ENCODE peak calls at places on chromosomes 2 and 18, in nine cellular contexts. P is NCI-H524, Z is type B pancreatic cell, M is iris pigment epithelial cell, B is amygdala, I is T-helper 1 cell, Y is left lobe of liver, W is WTC11, H is heart left ventricle. K is an unnamed sample.
A peak's percentile ranks its signal among the peaks of the same experiment; 100 is the strongest.

GRCh38 chr2:239326831-239327535 is 73.8 kb downstream of the HDAC4 start:
- DNase-seq in I (peak; percentile 58), B (no peak), P (peak; percentile 65), W (no peak), Z (peak; percentile 64), H (no peak), Y (peak; percentile 43), M (peak; percentile 70), K (no peak)

GRCh38 chr2:25032094-25032493 is 9.8 kb upstream of the EFR3B start:
- DNase-seq in Z (no peak), M (peak; percentile 27), W (no peak), I (no peak), B (no peak), H (no peak), Y (no peak), P (no peak), K (no peak)

GRCh38 chr2:16908671-16909070 is 243.0 kb upstream of the CYRIA start:
- DNase-seq in Y (no peak), H (no peak), M (peak; percentile 7), I (no peak), Z (no peak), P (no peak), B (no peak), W (no peak), K (no peak)

GRCh38 chr2:237474931-237475703 is 11.9 kb upstream of the MLPH start:
- DNase-seq in B (peak; percentile 41), I (peak; percentile 68), H (peak; percentile 93), P (peak; percentile 60), M (peak; percentile 82), Y (peak; percentile 83), Z (peak; percentile 96), W (peak; percentile 88), K (peak; percentile 77)

GRCh38 chr2:120694034-120694433 is 41.6 kb upstream of the GLI2 start:
- DNase-seq in W (no peak), Z (no peak), M (no peak), P (no peak), I (no peak), H (no peak), Y (no peak), B (no peak), K (no peak)

GRCh38 chr2:23789012-23789411 is 137.9 kb downstream of the ATAD2B start:
- DNase-seq in Z (no peak), B (no peak), H (no peak), M (no peak), Y (no peak), P (no peak), I (no peak), W (no peak), K (no peak)

GRCh38 chr2:197215988-197216979 is 94.3 kb downstream of the ANKRD44 start:
- DNase-seq in P (no peak), B (no peak), W (no peak), H (no peak), I (no peak), Y (no peak), M (peak; percentile 41), Z (no peak), K (peak; percentile 54)

GRCh38 chr2:241857572-241858121 is 1.0 kb downstream of the PDCD1 start:
- DNase-seq in B (no peak), I (no peak), Z (no peak), H (peak; percentile 48), W (no peak), Y (no peak), M (no peak), P (no peak), K (no peak)

GRCh38 chr2:233081731-233082221 is 21.6 kb downstream of the INPP5D start:
- DNase-seq in Y (peak; percentile 30), I (no peak), W (no peak), Z (no peak), M (no peak), H (no peak), P (no peak), B (no peak), K (no peak)

GRCh38 chr18:22346342-22346967 is 71.3 kb downstream of the CTAGE1 start:
- DNase-seq in I (no peak), P (no peak), W (no peak), B (no peak), Z (no peak), Y (peak; percentile 63), H (no peak), M (peak; percentile 89), K (peak; percentile 93)

GRCh38 chr2:150520887-150521664 is 33.6 kb upstream of the RND3 start:
- DNase-seq in H (no peak), Z (no peak), P (no peak), W (no peak), M (peak; percentile 89), I (no peak), Y (no peak), B (no peak), K (no peak)

GRCh38 chr2:27308359-27308875 is at the start of gene UCN:
- DNase-seq in W (peak; percentile 79), I (no peak), Z (no peak), M (peak; percentile 48), B (no peak), P (peak; percentile 35), H (no peak), Y (no peak), K (peak; percentile 76)

GRCh38 chr2:152200562-152201465 is 25.3 kb upstream of the STAM2 start:
- DNase-seq in B (no peak), H (peak; percentile 86), Z (no peak), P (peak; percentile 19), W (peak; percentile 25), I (no peak), Y (no peak), M (peak; percentile 97), K (peak; percentile 70)

GRCh38 chr18:61531891-61532290 is 198.7 kb downstream of the CDH20 start:
- DNase-seq in M (no peak), B (no peak), P (no peak), Y (no peak), H (no peak), W (no peak), Z (no peak), I (no peak), K (no peak)

GRCh38 chr2:224039080-224039769 is at the start of gene SERPINE2:
- DNase-seq in H (peak; percentile 71), P (peak; percentile 73), I (no peak), Z (peak; percentile 72), B (peak; percentile 60), M (peak; percentile 41), Y (no peak), W (peak; percentile 68), K (peak; percentile 55)

GRCh38 chr18:9102391-9103216 is at the start of gene NDUFV2:
- DNase-seq in M (peak; percentile 97), B (peak; percentile 93), Y (peak; percentile 97), H (peak; percentile 99), Z (peak; percentile 99), I (peak; percentile 98), W (peak; percentile 98), P (peak; percentile 91), K (peak; percentile 99)

GRCh38 chr18:35441857-35442595 is 55.7 kb downstream of the INO80C start:
- DNase-seq in H (no peak), B (no peak), P (no peak), I (no peak), Z (no peak), W (no peak), M (no peak), Y (no peak), K (no peak)